ENCODE peak calls at places on chromosomes 5 and 9, in six cellular contexts. Z, S, H, V, Y and N are unnamed samples.

GRCh38 chr9:130444565-130445221 is at the start of gene ASS1:
- DNase-seq in Z (peak; percentile 13), S (peak; percentile 32), H (peak; percentile 79), V (peak; percentile 37), Y (peak; percentile 28), N (peak; percentile 43)

GRCh38 chr5:61334224-61335196 is 2.5 kb downstream of the ZSWIM6 start:
- DNase-seq in Z (no peak), S (peak; percentile 25), H (no peak), V (peak; percentile 78), Y (no peak), N (no peak)

GRCh38 chr9:70406446-70406862 is 8.0 kb downstream of the KLF9 start:
- DNase-seq in Z (no peak), S (peak; percentile 84), H (peak; percentile 57), V (peak; percentile 61), Y (no peak), N (no peak)

GRCh38 chr5:43190755-43191603 is 1.0 kb upstream of the NIM1K start:
- DNase-seq in Z (no peak), S (peak; percentile 47), H (peak; percentile 18), V (peak; percentile 59), Y (peak; percentile 12), N (no peak)

GRCh38 chr5:116970318-116970717 is 395.7 kb upstream of the SEMA6A start:
- DNase-seq in Z (no peak), S (no peak), H (no peak), V (peak; percentile 1), Y (no peak), N (no peak)

GRCh38 chr9:15722888-15723287 is 170.0 kb downstream of the CCDC171 start:
- DNase-seq in Z (no peak), S (no peak), H (no peak), V (peak; percentile 91), Y (no peak), N (no peak)

GRCh38 chr5:490116-491094 is 33.8 kb downstream of the SLC9A3 start:
- DNase-seq in Z (no peak), S (no peak), H (no peak), V (no peak), Y (no peak), N (no peak)

GRCh38 chr9:128771094-128771721 is 519 bp downstream of the ZER1 start:
- DNase-seq in Z (peak; percentile 7), S (peak; percentile 32), H (no peak), V (peak; percentile 43), Y (peak; percentile 54), N (peak; percentile 62)

GRCh38 chr5:66129184-66129583 is 14.9 kb upstream of the SREK1 start:
- DNase-seq in Z (no peak), S (no peak), H (no peak), V (no peak), Y (no peak), N (no peak)

GRCh38 chr9:129548571-129549135 is 72.2 kb downstream of the C9orf50 start:
- DNase-seq in Z (no peak), S (no peak), H (peak; percentile 8), V (no peak), Y (no peak), N (no peak)

GRCh38 chr9:112041536-112042243 is 133.4 kb downstream of the SUSD1 start:
- DNase-seq in Z (no peak), S (no peak), H (no peak), V (peak; percentile 99), Y (no peak), N (no peak)

GRCh38 chr9:110016340-110016739 is 191.6 kb downstream of the C9orf152 start:
- DNase-seq in Z (no peak), S (no peak), H (no peak), V (peak; percentile 88), Y (no peak), N (no peak)

GRCh38 chr9:591292-591691 is 250.2 kb upstream of the DMRT1 start:
- DNase-seq in Z (no peak), S (no peak), H (no peak), V (no peak), Y (no peak), N (no peak)

GRCh38 chr5:132238169-132238744 is 10.6 kb upstream of the P4HA2 start:
- DNase-seq in Z (peak; percentile 48), S (peak; percentile 78), H (peak; percentile 74), V (peak; percentile 81), Y (peak; percentile 83), N (peak; percentile 83)